ENCODE peak calls at places on chromosomes 6 and 20, in ten cellular contexts. H is KBM-7; I is RCC 7860; G is RPMI8226; O is COLO829; J is heart left ventricle; P is M059J; Z is foreskin fibroblast; D is cardiac fibroblast; R is stimulated activated naive CD8-positive, alpha-beta T cell treated with anti-CD3 and anti-CD28 coated beads, Interleukin-15, Interleukin-2, amounts not matched to agents 100 U/mL and 50 U/mL, for 24 hours. C is an unnamed sample.

GRCh38 chr6:125931733-125932450 is 24.7 kb upstream of the HINT3 start:
- DNase-seq in H (no peak), I (peak; percentile 23), G (no peak), O (no peak), J (no peak), P (peak; percentile 87), Z (no peak), D (peak; percentile 50), R (no peak), C (no peak)

GRCh38 chr6:16437095-16437494 is 198.7 kb downstream of the GMPR start:
- DNase-seq in H (no peak), I (no peak), G (no peak), O (no peak), J (no peak), P (no peak), Z (no peak), D (no peak), R (peak; percentile 17), C (no peak)

GRCh38 chr6:17015551-17016381 is 86.1 kb upstream of the STMND1 start:
- DNase-seq in H (no peak), I (no peak), G (no peak), O (no peak), J (peak; percentile 47), P (no peak), Z (no peak), D (peak; percentile 23), R (peak; percentile 51), C (peak; percentile 39)

GRCh38 chr6:73308712-73309533 is 45.2 kb downstream of the DPPA5 start:
- DNase-seq in H (peak; percentile 61), I (no peak), G (peak; percentile 70), O (no peak), J (no peak), P (peak; percentile 52), Z (no peak), D (peak; percentile 23), R (no peak), C (no peak)

GRCh38 chr20:56957737-56958553 is 308.5 kb downstream of the BMP7 start:
- DNase-seq in H (no peak), I (no peak), G (no peak), O (no peak), J (no peak), P (no peak), Z (no peak), D (no peak), R (no peak), C (no peak)

GRCh38 chr6:82571431-82571830 is 207.8 kb downstream of the TPBG start:
- DNase-seq in H (no peak), I (no peak), G (no peak), O (no peak), J (no peak), P (no peak), Z (no peak), D (no peak), R (no peak), C (no peak)

GRCh38 chr20:8476023-8476422 is 344.0 kb downstream of the PLCB1 start:
- DNase-seq in H (peak; percentile 16), I (no peak), G (no peak), O (no peak), J (no peak), P (no peak), Z (no peak), D (peak; percentile 17), R (no peak), C (no peak)

GRCh38 chr6:87757792-87758191 is 55.8 kb upstream of the AKIRIN2 start:
- DNase-seq in H (no peak), I (no peak), G (no peak), O (no peak), J (no peak), P (no peak), Z (no peak), D (no peak), R (no peak), C (no peak)

GRCh38 chr20:25233016-25233772 is 14.7 kb upstream of the PYGB start:
- DNase-seq in H (no peak), I (peak; percentile 76), G (no peak), O (no peak), J (peak; percentile 80), P (peak; percentile 87), Z (peak; percentile 80), D (peak; percentile 81), R (no peak), C (peak; percentile 59)

GRCh38 chr6:141024526-141024925 is 1108.2 kb upstream of the GJE1 start:
- DNase-seq in H (no peak), I (no peak), G (no peak), O (no peak), J (no peak), P (peak; percentile 10), Z (peak; percentile 3), D (peak; percentile 42), R (no peak), C (no peak)

GRCh38 chr6:20870493-20870892 is 336.2 kb downstream of the CDKAL1 start:
- DNase-seq in H (no peak), I (no peak), G (no peak), O (no peak), J (no peak), P (no peak), Z (no peak), D (no peak), R (no peak), C (no peak)

GRCh38 chr6:151096255-151096612 is 143.5 kb upstream of the AKAP12 start:
- DNase-seq in H (no peak), I (no peak), G (no peak), O (no peak), J (no peak), P (no peak), Z (no peak), D (no peak), R (no peak), C (no peak)

GRCh38 chr6:168053086-168053956 is 25.7 kb downstream of the FRMD1 start:
- DNase-seq in H (no peak), I (no peak), G (no peak), O (no peak), J (no peak), P (no peak), Z (no peak), D (no peak), R (no peak), C (no peak)

GRCh38 chr20:43843096-43843964 is 71.3 kb upstream of the TOX2 start:
- DNase-seq in H (no peak), I (peak; percentile 35), G (no peak), O (no peak), J (no peak), P (peak; percentile 99), Z (peak; percentile 96), D (peak; percentile 92), R (no peak), C (no peak)

GRCh38 chr20:40797425-40797824 is 108.4 kb upstream of the MAFB start:
- DNase-seq in H (peak; percentile 7), I (no peak), G (peak; percentile 20), O (peak; percentile 26), J (no peak), P (peak; percentile 36), Z (no peak), D (peak; percentile 15), R (peak; percentile 4), C (no peak)

GRCh38 chr6:143615785-143616184 is 62.0 kb upstream of the PHACTR2 start:
- DNase-seq in H (no peak), I (no peak), G (no peak), O (no peak), J (no peak), P (no peak), Z (no peak), D (no peak), R (no peak), C (no peak)

GRCh38 chr6:14871196-14871595 is 374.7 kb upstream of the JARID2 start:
- DNase-seq in H (no peak), I (no peak), G (no peak), O (no peak), J (peak; percentile 55), P (peak; percentile 65), Z (no peak), D (no peak), R (no peak), C (peak; percentile 46)

GRCh38 chr6:109461733-109462526 is 6.4 kb upstream of the MICAL1 start:
- DNase-seq in H (no peak), I (no peak), G (no peak), O (no peak), J (no peak), P (peak; percentile 48), Z (no peak), D (no peak), R (no peak), C (no peak)

GRCh38 chr20:63735859-63736718 is at the start of gene LIME1:
- DNase-seq in H (no peak), I (no peak), G (peak; percentile 94), O (no peak), J (no peak), P (no peak), Z (no peak), D (no peak), R (peak; percentile 72), C (no peak)

GRCh38 chr6:106477790-106478189 is 117.3 kb downstream of the CRYBG1 start:
- DNase-seq in H (no peak), I (no peak), G (peak; percentile 9), O (no peak), J (peak; percentile 22), P (peak; percentile 26), Z (no peak), D (no peak), R (no peak), C (no peak)

GRCh38 chr6:32933661-32934085 is 7.2 kb downstream of the HLA-DMB start:
- DNase-seq in H (peak; percentile 85), I (peak; percentile 26), G (peak; percentile 72), O (peak; percentile 91), J (peak; percentile 82), P (peak; percentile 79), Z (peak; percentile 45), D (peak; percentile 86), R (peak; percentile 84), C (peak; percentile 83)

GRCh38 chr6:44133003-44133931 is 5.9 kb downstream of the TMEM63B start:
- DNase-seq in H (no peak), I (no peak), G (no peak), O (peak; percentile 61), J (peak; percentile 70), P (peak; percentile 53), Z (peak; percentile 48), D (peak; percentile 42), R (no peak), C (peak; percentile 52)

GRCh38 chr6:108581237-108581931 is 20.7 kb downstream of the FOXO3 start:
- DNase-seq in H (peak; percentile 56), I (peak; percentile 58), G (peak; percentile 70), O (no peak), J (no peak), P (peak; percentile 92), Z (peak; percentile 87), D (peak; percentile 91), R (no peak), C (no peak)

GRCh38 chr6:56986611-56987010 is 31.7 kb downstream of the BEND6 start:
- DNase-seq in H (no peak), I (no peak), G (no peak), O (no peak), J (no peak), P (no peak), Z (no peak), D (no peak), R (no peak), C (no peak)

GRCh38 chr6:158284340-158285210 is 27.7 kb upstream of the TULP4 start:
- DNase-seq in H (no peak), I (no peak), G (peak; percentile 94), O (peak; percentile 54), J (no peak), P (peak; percentile 83), Z (peak; percentile 69), D (peak; percentile 76), R (no peak), C (no peak)

GRCh38 chr6:157755752-157756411 is 67.2 kb upstream of the SNX9 start:
- DNase-seq in H (no peak), I (no peak), G (no peak), O (no peak), J (no peak), P (no peak), Z (no peak), D (no peak), R (peak; percentile 77), C (no peak)

GRCh38 chr20:6519556-6519955 is 247.9 kb upstream of the BMP2 start:
- DNase-seq in H (no peak), I (peak; percentile 75), G (no peak), O (peak; percentile 82), J (no peak), P (peak; percentile 73), Z (peak; percentile 6), D (peak; percentile 85), R (no peak), C (no peak)

GRCh38 chr20:44800398-44801046 is 9.8 kb downstream of the RIMS4 start:
- DNase-seq in H (peak; percentile 50), I (no peak), G (no peak), O (no peak), J (no peak), P (no peak), Z (no peak), D (no peak), R (peak; percentile 21), C (no peak)

C was measured in heart right ventricle.